ENCODE peak calls at places on chromosomes 2 and 18, in seven cellular contexts. J is HCT116, X is H1, T is prostate gland, L is GM12878, V is transverse colon, Q is endothelial cell of umbilical vein. A is an unnamed sample. For H3K27me3 and H3K4me1, the result is how much of the 10 kb centered on the place peaks cover.

GRCh38 chr2:60948926-60949579 is 67.7 kb downstream of the REL start:
- DNase-seq in V (no peak), J (peak), L (no peak), X (no peak), Q (no peak), T (no peak), A (no peak)

GRCh38 chr2:200397785-200398184 is 91.3 kb downstream of the SPATS2L start:
- DNase-seq in Q (no peak), X (no peak), T (no peak), J (no peak), L (no peak), V (no peak), A (no peak)

GRCh38 chr2:211598238-211598637 is 940.4 kb downstream of the ERBB4 start:
- DNase-seq in V (no peak), T (no peak), L (no peak), Q (no peak), X (no peak), J (no peak), A (no peak)

GRCh38 chr2:219495531-219496122 is 3.1 kb upstream of the GMPPA start:
- DNase-seq in J (peak), T (no peak), X (no peak), L (peak), Q (peak), V (peak), A (no peak)

GRCh38 chr2:144510206-144510991 is 9.5 kb downstream of the ZEB2 start:
- DNase-seq in Q (peak), T (no peak), J (no peak), V (no peak), X (no peak), L (peak), A (no peak)

GRCh38 chr2:108297436-108298141 is 8.9 kb downstream of the SULT1C2 start:
- DNase-seq in J (no peak), T (no peak), V (no peak), Q (no peak), L (no peak), X (no peak), A (no peak)

GRCh38 chr2:200862532-200863000 is 1.9 kb downstream of the CLK1 start:
- DNase-seq in T (peak), L (peak), V (peak), J (no peak), X (no peak), Q (peak), A (no peak)

GRCh38 chr2:12702661-12703121 is 14.0 kb upstream of the TRIB2 start:
- DNase-seq in X (no peak), V (no peak), J (no peak), Q (peak), L (no peak), T (no peak), A (peak)

GRCh38 chr2:128536925-128537620 is 218.4 kb upstream of the HS6ST1 start:
- DNase-seq in J (peak), Q (peak), T (no peak), V (no peak), X (peak), L (no peak), A (no peak)

GRCh38 chr2:182020319-182021055 is 34.8 kb downstream of the PPP1R1C start:
- DNase-seq in X (no peak), V (no peak), J (no peak), T (no peak), Q (peak), L (no peak), A (no peak)

DNA sequence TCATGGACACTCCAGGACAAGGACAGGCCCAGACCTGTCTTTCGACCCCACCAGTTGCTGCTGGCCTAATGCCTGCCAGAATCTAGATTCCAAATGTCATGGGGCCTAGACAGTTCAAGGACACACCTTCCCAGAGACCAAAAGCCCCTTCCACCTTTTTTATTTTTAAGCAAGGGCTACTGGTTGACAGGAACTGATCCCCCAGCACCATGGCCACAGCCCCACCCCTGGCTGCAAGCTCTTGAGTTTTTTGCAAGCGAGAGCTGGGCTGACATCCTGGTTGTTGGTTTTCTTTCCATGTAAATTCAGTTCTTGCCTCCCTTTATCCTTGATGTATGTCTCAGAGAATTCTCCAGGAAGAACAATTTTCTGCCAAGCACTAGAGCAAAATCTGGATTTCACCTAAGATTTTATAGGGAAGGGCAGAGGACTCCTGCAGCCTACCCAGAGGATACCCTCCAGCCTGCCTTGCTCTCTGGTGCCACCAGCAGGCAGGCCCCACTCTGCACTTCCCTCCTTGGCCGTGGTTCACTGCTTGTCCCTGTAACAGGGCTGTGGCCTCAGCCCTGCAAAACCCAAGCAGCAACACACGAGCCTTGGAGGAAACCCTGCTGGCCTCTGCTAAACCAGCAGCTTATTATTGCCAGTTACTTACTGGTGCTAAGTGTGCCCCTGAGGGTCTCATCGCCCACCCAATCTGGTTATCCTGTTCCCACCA is 97.7 kb downstream of the TWIST2 start:
- DNase-seq in V (peak), L (no peak), X (peak), Q (peak), J (peak), T (no peak), A (peak)
- H3K27me3 ChIP-seq in V (under half), L (under half), X (under half), Q (under half), J (under half), T (under half), A (under half)

GRCh38 chr18:70411307-70411706 is 122.5 kb downstream of the SOCS6 start:
- DNase-seq in L (no peak), V (no peak), X (no peak), Q (no peak), T (no peak), J (no peak), A (no peak)
- TF ChIP-seq POLR2AphosphoS5 in L (no peak), V (no peak), X (no peak), Q (no peak), T (no peak), J (no peak), A (no peak)

DNA sequence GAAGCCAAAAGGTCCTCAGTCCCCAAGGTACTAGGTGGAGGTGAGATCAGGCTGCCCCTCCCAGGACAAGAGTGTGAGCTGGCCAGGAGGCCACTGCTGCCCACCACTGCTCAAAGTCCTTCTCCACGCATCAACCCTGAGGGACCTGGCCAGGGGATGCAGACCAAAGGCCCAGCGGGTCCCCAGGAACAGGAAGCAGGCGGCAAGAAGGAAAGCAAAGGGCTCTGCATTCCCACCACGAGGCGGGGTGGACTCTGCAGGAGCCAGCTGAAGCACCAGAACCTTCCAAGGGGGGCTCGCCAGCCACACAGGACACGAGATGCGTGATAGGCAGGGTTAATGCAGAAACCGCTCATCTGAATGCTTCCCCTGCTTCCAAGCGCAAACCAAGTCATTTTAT is 67.4 kb downstream of the TFCP2L1 start:
- DNase-seq in L (no peak), T (no peak), J (no peak), V (no peak), X (no peak), Q (no peak), A (no peak)
- H3K4me1 ChIP-seq in L (under half), T (under half), J (under half), V (under half), X (under half), Q (under half), A (under half)

DNA sequence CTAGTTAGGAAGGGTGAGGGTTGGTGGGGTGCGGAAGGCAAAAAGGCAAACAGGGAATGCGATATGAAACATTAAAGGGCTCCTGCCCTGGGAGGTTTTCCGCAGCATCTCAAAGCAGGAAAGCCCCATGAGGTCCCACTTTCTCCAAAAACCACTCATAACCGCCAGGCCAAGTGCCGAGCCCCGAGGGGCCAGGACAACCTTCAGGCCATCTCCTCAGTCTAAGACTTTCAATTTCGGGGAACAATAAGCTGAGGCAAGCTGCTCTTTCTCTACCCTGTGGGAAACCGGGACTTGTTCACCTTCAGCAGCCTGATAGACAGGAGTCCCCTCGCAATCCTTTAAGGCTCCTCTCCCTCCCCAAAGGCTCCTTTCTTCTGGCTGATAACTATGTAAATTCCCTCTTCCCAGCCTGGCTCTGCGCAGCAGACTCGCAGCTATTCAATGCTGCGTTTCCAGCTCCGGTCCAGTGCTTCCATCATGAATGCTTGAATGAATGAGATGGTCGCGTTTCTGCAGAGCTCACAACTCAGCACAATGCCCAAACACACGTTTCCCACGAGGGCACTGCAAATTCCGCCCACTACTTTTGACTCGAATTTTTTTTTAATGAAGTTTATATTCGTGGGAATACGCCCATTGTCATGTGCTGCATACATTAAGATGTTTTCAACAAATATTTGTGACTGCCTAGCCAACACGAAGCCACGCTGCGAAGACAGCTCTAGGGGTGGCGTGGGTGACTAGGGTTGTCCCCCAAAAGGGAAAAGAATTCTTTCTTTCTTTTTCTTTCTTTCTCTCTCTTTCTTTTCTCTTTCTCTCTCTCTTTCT is 1.4 kb downstream of the LAMA1 start:
- DNase-seq in J (no peak), L (no peak), X (peak), T (no peak), V (no peak), Q (no peak), A (no peak)
- H3K27me3 ChIP-seq in J (under half), L (under half), X (under half), T (under half), V (half or more), Q (under half), A (under half)

GRCh38 chr2:14577843-14578242 is 54.7 kb upstream of the LRATD1 start:
- DNase-seq in L (no peak), Q (no peak), J (no peak), T (peak), V (no peak), X (no peak), A (no peak)
- TF ChIP-seq POLR2AphosphoS5 in L (no peak), Q (no peak), J (no peak), T (peak), V (no peak), X (no peak), A (no peak)

GRCh38 chr2:105842555-105842954 is 97.8 kb downstream of the NCK2 start:
- DNase-seq in V (no peak), J (no peak), Q (no peak), X (no peak), T (no peak), L (no peak), A (no peak)
- H3K4me1 ChIP-seq in V (under half), J (under half), Q (under half), X (under half), T (under half), L (under half), A (under half)

DNA sequence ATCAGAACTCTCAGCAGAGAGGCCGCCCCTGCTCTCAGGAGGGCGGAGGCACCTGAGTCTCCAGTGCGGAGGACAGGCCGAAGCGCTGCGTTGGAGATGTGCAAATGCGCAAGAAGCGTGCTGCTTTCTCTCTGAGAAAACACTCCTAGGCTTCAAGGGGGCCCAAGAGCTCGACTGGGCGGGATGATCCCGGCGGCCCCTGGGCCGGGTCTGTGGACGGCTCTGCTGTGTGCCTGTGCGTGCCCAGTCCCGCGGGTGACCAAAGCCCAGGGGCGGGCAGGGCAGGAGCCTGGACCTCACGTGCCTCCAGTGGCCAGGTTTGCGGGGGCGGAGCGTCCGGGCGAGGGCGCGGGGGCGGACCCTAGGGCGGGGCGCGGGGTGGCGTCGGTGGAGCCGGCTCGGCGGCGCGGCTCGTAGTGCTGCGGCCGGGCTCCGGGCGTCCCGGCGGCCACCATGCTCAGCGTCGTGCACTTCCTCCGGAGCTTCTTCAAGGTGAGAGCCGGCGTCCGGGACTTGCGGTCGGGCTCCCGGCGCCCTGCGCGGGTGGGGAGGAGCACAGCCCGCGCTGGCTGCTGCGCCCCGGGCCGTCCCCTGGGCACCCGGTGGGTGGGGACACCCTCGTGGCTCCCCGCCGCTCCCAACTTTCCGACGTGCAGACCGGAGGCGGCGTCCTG is at the start of gene ARHGEF4:
- DNase-seq in L (no peak), V (peak), Q (no peak), X (no peak), T (peak), J (peak), A (no peak)
- H3K27me3 ChIP-seq in L (under half), V (half or more), Q (under half), X (under half), T (under half), J (under half), A (half or more)

DNA sequence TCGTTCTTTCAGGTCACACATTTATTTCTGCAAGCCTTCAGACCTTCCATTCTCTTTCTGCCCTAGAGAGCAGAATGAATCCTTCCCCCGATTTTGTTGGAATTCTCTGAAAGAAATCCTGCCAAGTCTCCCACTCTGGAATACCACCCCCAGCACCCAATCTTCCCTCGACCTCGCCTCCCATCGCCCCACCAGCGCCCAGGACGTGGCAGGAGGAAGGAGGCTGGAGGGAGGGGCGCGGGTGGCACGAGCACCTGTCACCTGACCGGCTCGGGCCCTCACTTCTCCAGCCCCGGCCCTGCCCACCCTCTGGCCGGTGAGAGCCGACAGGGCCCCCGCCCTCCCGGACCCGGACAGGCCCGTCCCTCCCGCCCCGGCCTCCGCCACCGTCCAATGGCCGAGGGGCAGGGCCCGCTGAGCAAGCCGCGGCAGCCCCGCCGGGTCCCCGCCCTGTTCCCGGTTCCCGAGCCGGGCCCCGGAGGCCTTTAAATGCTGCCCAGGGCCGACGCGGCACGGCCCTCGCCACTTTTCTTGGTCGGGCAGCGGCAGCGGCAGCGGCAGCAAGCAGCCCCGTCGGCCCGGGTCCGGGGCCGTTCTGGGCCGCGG is at the start of gene LGALSL:
- DNase-seq in Q (peak), L (no peak), J (peak), X (no peak), T (peak), V (peak), A (peak)
- TF ChIP-seq POLR2AphosphoS5 in Q (peak), L (no peak), J (peak), X (no peak), T (peak), V (peak), A (no peak)

GRCh38 chr18:58863539-58864145 is 1.0 kb upstream of the ZNF532 start:
- DNase-seq in J (no peak), Q (peak), L (no peak), V (peak), X (no peak), T (peak), A (no peak)
- H3K4me1 ChIP-seq in J (under half), Q (under half), L (under half), V (under half), X (under half), T (under half), A (under half)

A was measured in breast epithelium.